ENCODE peak calls at places on chromosome 5, in four cellular contexts. S is foreskin fibroblast; X is fibroblast of lung; D is stimulated activated CD8-positive, alpha-beta memory T cell treated with anti-CD3 and anti-CD28 coated beads, Interleukin-2, amount 100 ng/mL, for 1 hour. H is an unnamed sample.

GRCh38 chr5:91159647-91160046 is 223.5 kb downstream of the ARRDC3 start:
- DNase-seq in S (no peak), X (no peak), D (no peak), H (no peak)

GRCh38 chr5:72005676-72006075 is 101.6 kb upstream of the MAP1B start:
- DNase-seq in S (no peak), X (no peak), D (no peak), H (no peak)

GRCh38 chr5:173457482-173457881 is 129.3 kb upstream of the STC2 start:
- DNase-seq in S (no peak), X (no peak), D (no peak), H (no peak)

GRCh38 chr5:1465966-1466471 is 20.8 kb upstream of the SLC6A3 start:
- DNase-seq in S (no peak), X (no peak), D (no peak), H (no peak)

GRCh38 chr5:160978944-160979343 is 126.9 kb upstream of the ATP10B start:
- DNase-seq in S (no peak), X (no peak), D (no peak), H (no peak)

GRCh38 chr5:158676642-158677489 is 422.9 kb downstream of the EBF1 start:
- DNase-seq in S (no peak), X (no peak), D (no peak), H (no peak)

GRCh38 chr5:54862036-54862435 is 123.4 kb downstream of the ESM1 start:
- DNase-seq in S (peak; percentile 15), X (no peak), D (no peak), H (no peak)

GRCh38 chr5:164000241-164000640 is 494.8 kb downstream of the MAT2B start:
- DNase-seq in S (no peak), X (no peak), D (no peak), H (no peak)

GRCh38 chr5:55123365-55123764 is 20.9 kb downstream of the GZMA start:
- DNase-seq in S (no peak), X (no peak), D (no peak), H (no peak)

GRCh38 chr5:171419663-171420428 is 399 bp downstream of the FGF18 start:
- DNase-seq in S (peak; percentile 57), X (peak; percentile 36), D (no peak), H (no peak)

GRCh38 chr5:92758552-92758951 is 822.5 kb downstream of the NR2F1-AS1 start:
- DNase-seq in S (peak; percentile 77), X (peak; percentile 75), D (no peak), H (peak; percentile 59)